ENCODE peak calls at places on chromosomes 4 and X, in ten cellular contexts. One of them, this sample, is unnamed.

GRCh38 chr4:106681381-106681921 is 312.9 kb upstream of the GIMD1 start:
- DNase-seq in non-pigmented ciliary epithelial cell: no peak
- DNase-seq in DMS153: no peak
- DNase-seq in left lung: no peak
- DNase-seq in activated CD8-positive, alpha-beta memory T cell treated with anti-CD3 and anti-CD28 coated beads, Interleukin-2, amount 50 U/mL, for 4 hours: no peak
- DNase-seq in GM23248: no peak
- DNase-seq in fibroblast of mammary gland: no peak
- DNase-seq in KG1: no peak
- DNase-seq in activated T-helper 9 cell treated with anti-CD3 and anti-CD28 coated beads, Interleukin-2, amount 50 U/mL, for 16 hours: no peak
- DNase-seq in uterus: no peak
- DNase-seq in this sample: no peak

GRCh38 chr4:127708985-127709384 is 21.2 kb upstream of the SLC25A31 start:
- DNase-seq in GM23248: peak; percentile 97
- DNase-seq in activated CD8-positive, alpha-beta memory T cell treated with anti-CD3 and anti-CD28 coated beads, Interleukin-2, amount 50 U/mL, for 4 hours: no peak
- DNase-seq in DMS153: peak; percentile 73
- DNase-seq in KG1: no peak
- DNase-seq in non-pigmented ciliary epithelial cell: peak; percentile 80
- DNase-seq in fibroblast of mammary gland: peak; percentile 88
- DNase-seq in activated T-helper 9 cell treated with anti-CD3 and anti-CD28 coated beads, Interleukin-2, amount 50 U/mL, for 16 hours: no peak
- DNase-seq in left lung: no peak
- DNase-seq in uterus: peak; percentile 32
- DNase-seq in this sample: peak; percentile 58

GRCh38 chrX:138945219-138945618 is 233.7 kb upstream of the FGF13 start:
- DNase-seq in KG1: no peak
- DNase-seq in non-pigmented ciliary epithelial cell: peak; percentile 8
- DNase-seq in fibroblast of mammary gland: peak; percentile 53
- DNase-seq in DMS153: no peak
- DNase-seq in left lung: no peak
- DNase-seq in uterus: no peak
- DNase-seq in GM23248: peak; percentile 62
- DNase-seq in activated T-helper 9 cell treated with anti-CD3 and anti-CD28 coated beads, Interleukin-2, amount 50 U/mL, for 16 hours: no peak
- DNase-seq in activated CD8-positive, alpha-beta memory T cell treated with anti-CD3 and anti-CD28 coated beads, Interleukin-2, amount 50 U/mL, for 4 hours: no peak
- DNase-seq in this sample: no peak

GRCh38 chr4:118225521-118225920 is 127.3 kb downstream of the PRSS12 start:
- DNase-seq in DMS153: no peak
- DNase-seq in left lung: no peak
- DNase-seq in uterus: no peak
- DNase-seq in GM23248: no peak
- DNase-seq in non-pigmented ciliary epithelial cell: no peak
- DNase-seq in activated CD8-positive, alpha-beta memory T cell treated with anti-CD3 and anti-CD28 coated beads, Interleukin-2, amount 50 U/mL, for 4 hours: no peak
- DNase-seq in KG1: no peak
- DNase-seq in activated T-helper 9 cell treated with anti-CD3 and anti-CD28 coated beads, Interleukin-2, amount 50 U/mL, for 16 hours: no peak
- DNase-seq in fibroblast of mammary gland: no peak
- DNase-seq in this sample: no peak

GRCh38 chr4:82372502-82372873 is 1.3 kb downstream of the HNRNPD start:
- DNase-seq in GM23248: peak; percentile 58
- DNase-seq in uterus: no peak
- DNase-seq in activated CD8-positive, alpha-beta memory T cell treated with anti-CD3 and anti-CD28 coated beads, Interleukin-2, amount 50 U/mL, for 4 hours: peak; percentile 28
- DNase-seq in activated T-helper 9 cell treated with anti-CD3 and anti-CD28 coated beads, Interleukin-2, amount 50 U/mL, for 16 hours: peak; percentile 8
- DNase-seq in KG1: no peak
- DNase-seq in non-pigmented ciliary epithelial cell: no peak
- DNase-seq in DMS153: no peak
- DNase-seq in fibroblast of mammary gland: peak; percentile 25
- DNase-seq in left lung: peak; percentile 54
- DNase-seq in this sample: no peak

GRCh38 chr4:31343058-31343457 is 622.9 kb downstream of the PCDH7 start:
- DNase-seq in KG1: no peak
- DNase-seq in left lung: no peak
- DNase-seq in DMS153: no peak
- DNase-seq in uterus: no peak
- DNase-seq in non-pigmented ciliary epithelial cell: no peak
- DNase-seq in fibroblast of mammary gland: no peak
- DNase-seq in activated CD8-positive, alpha-beta memory T cell treated with anti-CD3 and anti-CD28 coated beads, Interleukin-2, amount 50 U/mL, for 4 hours: no peak
- DNase-seq in GM23248: no peak
- DNase-seq in activated T-helper 9 cell treated with anti-CD3 and anti-CD28 coated beads, Interleukin-2, amount 50 U/mL, for 16 hours: no peak
- DNase-seq in this sample: no peak

GRCh38 chr4:147625733-147626132 is 8.5 kb downstream of the TMEM184C start:
- DNase-seq in fibroblast of mammary gland: no peak
- DNase-seq in non-pigmented ciliary epithelial cell: no peak
- DNase-seq in uterus: no peak
- DNase-seq in activated CD8-positive, alpha-beta memory T cell treated with anti-CD3 and anti-CD28 coated beads, Interleukin-2, amount 50 U/mL, for 4 hours: no peak
- DNase-seq in activated T-helper 9 cell treated with anti-CD3 and anti-CD28 coated beads, Interleukin-2, amount 50 U/mL, for 16 hours: no peak
- DNase-seq in left lung: no peak
- DNase-seq in DMS153: no peak
- DNase-seq in KG1: no peak
- DNase-seq in GM23248: no peak
- DNase-seq in this sample: no peak

GRCh38 chr4:79492148-79492547 is 84.1 kb upstream of the GK2 start:
- DNase-seq in non-pigmented ciliary epithelial cell: no peak
- DNase-seq in activated T-helper 9 cell treated with anti-CD3 and anti-CD28 coated beads, Interleukin-2, amount 50 U/mL, for 16 hours: no peak
- DNase-seq in DMS153: no peak
- DNase-seq in uterus: peak; percentile 24
- DNase-seq in GM23248: no peak
- DNase-seq in activated CD8-positive, alpha-beta memory T cell treated with anti-CD3 and anti-CD28 coated beads, Interleukin-2, amount 50 U/mL, for 4 hours: no peak
- DNase-seq in KG1: no peak
- DNase-seq in fibroblast of mammary gland: no peak
- DNase-seq in left lung: no peak
- DNase-seq in this sample: no peak

GRCh38 chr4:53861856-53862610 is 202.4 kb downstream of the CHIC2 start:
- DNase-seq in uterus: peak; percentile 71
- DNase-seq in DMS153: no peak
- DNase-seq in fibroblast of mammary gland: peak; percentile 98
- DNase-seq in activated T-helper 9 cell treated with anti-CD3 and anti-CD28 coated beads, Interleukin-2, amount 50 U/mL, for 16 hours: no peak
- DNase-seq in KG1: no peak
- DNase-seq in left lung: no peak
- DNase-seq in GM23248: peak; percentile 97
- DNase-seq in activated CD8-positive, alpha-beta memory T cell treated with anti-CD3 and anti-CD28 coated beads, Interleukin-2, amount 50 U/mL, for 4 hours: no peak
- DNase-seq in non-pigmented ciliary epithelial cell: peak; percentile 83
- DNase-seq in this sample: peak; percentile 89

GRCh38 chrX:3713937-3714434 is 537 bp upstream of the PRKX start:
- DNase-seq in left lung: no peak
- DNase-seq in activated T-helper 9 cell treated with anti-CD3 and anti-CD28 coated beads, Interleukin-2, amount 50 U/mL, for 16 hours: no peak
- DNase-seq in GM23248: no peak
- DNase-seq in uterus: no peak
- DNase-seq in activated CD8-positive, alpha-beta memory T cell treated with anti-CD3 and anti-CD28 coated beads, Interleukin-2, amount 50 U/mL, for 4 hours: no peak
- DNase-seq in KG1: no peak
- DNase-seq in DMS153: no peak
- DNase-seq in non-pigmented ciliary epithelial cell: no peak
- DNase-seq in fibroblast of mammary gland: no peak
- DNase-seq in this sample: no peak

GRCh38 chr4:148065069-148065468 is 333.2 kb downstream of the ARHGAP10 start:
- DNase-seq in DMS153: no peak
- DNase-seq in activated CD8-positive, alpha-beta memory T cell treated with anti-CD3 and anti-CD28 coated beads, Interleukin-2, amount 50 U/mL, for 4 hours: no peak
- DNase-seq in GM23248: peak; percentile 84
- DNase-seq in left lung: no peak
- DNase-seq in non-pigmented ciliary epithelial cell: peak; percentile 47
- DNase-seq in KG1: no peak
- DNase-seq in activated T-helper 9 cell treated with anti-CD3 and anti-CD28 coated beads, Interleukin-2, amount 50 U/mL, for 16 hours: no peak
- DNase-seq in fibroblast of mammary gland: peak; percentile 70
- DNase-seq in uterus: no peak
- DNase-seq in this sample: peak; percentile 38

GRCh38 chrX:41956027-41956426 is 32.7 kb upstream of the CASK start:
- DNase-seq in GM23248: peak; percentile 16
- DNase-seq in KG1: no peak
- DNase-seq in fibroblast of mammary gland: no peak
- DNase-seq in activated CD8-positive, alpha-beta memory T cell treated with anti-CD3 and anti-CD28 coated beads, Interleukin-2, amount 50 U/mL, for 4 hours: no peak
- DNase-seq in DMS153: no peak
- DNase-seq in left lung: no peak
- DNase-seq in non-pigmented ciliary epithelial cell: no peak
- DNase-seq in activated T-helper 9 cell treated with anti-CD3 and anti-CD28 coated beads, Interleukin-2, amount 50 U/mL, for 16 hours: no peak
- DNase-seq in uterus: no peak
- DNase-seq in this sample: no peak

GRCh38 chrX:68699960-68700746 is 52.7 kb downstream of the STARD8 start:
- DNase-seq in activated T-helper 9 cell treated with anti-CD3 and anti-CD28 coated beads, Interleukin-2, amount 50 U/mL, for 16 hours: no peak
- DNase-seq in non-pigmented ciliary epithelial cell: no peak
- DNase-seq in fibroblast of mammary gland: peak; percentile 64
- DNase-seq in GM23248: peak; percentile 81
- DNase-seq in activated CD8-positive, alpha-beta memory T cell treated with anti-CD3 and anti-CD28 coated beads, Interleukin-2, amount 50 U/mL, for 4 hours: no peak
- DNase-seq in left lung: no peak
- DNase-seq in KG1: no peak
- DNase-seq in DMS153: no peak
- DNase-seq in uterus: no peak
- DNase-seq in this sample: no peak

GRCh38 chrX:20789103-20789502 is 522.4 kb upstream of the RPS6KA3 start:
- DNase-seq in fibroblast of mammary gland: no peak
- DNase-seq in activated T-helper 9 cell treated with anti-CD3 and anti-CD28 coated beads, Interleukin-2, amount 50 U/mL, for 16 hours: no peak
- DNase-seq in left lung: no peak
- DNase-seq in uterus: no peak
- DNase-seq in activated CD8-positive, alpha-beta memory T cell treated with anti-CD3 and anti-CD28 coated beads, Interleukin-2, amount 50 U/mL, for 4 hours: no peak
- DNase-seq in KG1: no peak
- DNase-seq in non-pigmented ciliary epithelial cell: no peak
- DNase-seq in DMS153: no peak
- DNase-seq in GM23248: no peak
- DNase-seq in this sample: no peak

GRCh38 chrX:1493317-1493856 is 40.7 kb upstream of the ASMTL start:
- DNase-seq in left lung: no peak
- DNase-seq in DMS153: no peak
- DNase-seq in fibroblast of mammary gland: no peak
- DNase-seq in KG1: no peak
- DNase-seq in activated CD8-positive, alpha-beta memory T cell treated with anti-CD3 and anti-CD28 coated beads, Interleukin-2, amount 50 U/mL, for 4 hours: peak; percentile 5
- DNase-seq in non-pigmented ciliary epithelial cell: no peak
- DNase-seq in activated T-helper 9 cell treated with anti-CD3 and anti-CD28 coated beads, Interleukin-2, amount 50 U/mL, for 16 hours: no peak
- DNase-seq in uterus: no peak
- DNase-seq in GM23248: no peak
- DNase-seq in this sample: no peak

GRCh38 chr4:2336659-2337058 is 74.8 kb upstream of the MXD4 start:
- DNase-seq in activated T-helper 9 cell treated with anti-CD3 and anti-CD28 coated beads, Interleukin-2, amount 50 U/mL, for 16 hours: no peak
- DNase-seq in fibroblast of mammary gland: no peak
- DNase-seq in DMS153: no peak
- DNase-seq in non-pigmented ciliary epithelial cell: no peak
- DNase-seq in KG1: no peak
- DNase-seq in uterus: no peak
- DNase-seq in GM23248: no peak
- DNase-seq in activated CD8-positive, alpha-beta memory T cell treated with anti-CD3 and anti-CD28 coated beads, Interleukin-2, amount 50 U/mL, for 4 hours: no peak
- DNase-seq in left lung: no peak
- DNase-seq in this sample: no peak

GRCh38 chr4:188993871-188994270 is 854.6 kb downstream of the TRIML1 start:
- DNase-seq in activated CD8-positive, alpha-beta memory T cell treated with anti-CD3 and anti-CD28 coated beads, Interleukin-2, amount 50 U/mL, for 4 hours: no peak
- DNase-seq in KG1: no peak
- DNase-seq in GM23248: no peak
- DNase-seq in DMS153: no peak
- DNase-seq in activated T-helper 9 cell treated with anti-CD3 and anti-CD28 coated beads, Interleukin-2, amount 50 U/mL, for 16 hours: no peak
- DNase-seq in uterus: no peak
- DNase-seq in left lung: no peak
- DNase-seq in fibroblast of mammary gland: no peak
- DNase-seq in non-pigmented ciliary epithelial cell: no peak
- DNase-seq in this sample: no peak

GRCh38 chr4:109702950-109703663 is at the start of gene CASP6:
- DNase-seq in activated CD8-positive, alpha-beta memory T cell treated with anti-CD3 and anti-CD28 coated beads, Interleukin-2, amount 50 U/mL, for 4 hours: peak; percentile 75
- DNase-seq in left lung: peak; percentile 91
- DNase-seq in non-pigmented ciliary epithelial cell: no peak
- DNase-seq in fibroblast of mammary gland: peak; percentile 61
- DNase-seq in DMS153: peak; percentile 67
- DNase-seq in activated T-helper 9 cell treated with anti-CD3 and anti-CD28 coated beads, Interleukin-2, amount 50 U/mL, for 16 hours: peak; percentile 61
- DNase-seq in KG1: peak; percentile 69
- DNase-seq in GM23248: peak; percentile 90
- DNase-seq in uterus: peak; percentile 83
- DNase-seq in this sample: no peak

GRCh38 chrX:47169273-47169672 is 24.3 kb downstream of the RBM10 start:
- DNase-seq in non-pigmented ciliary epithelial cell: no peak
- DNase-seq in DMS153: no peak
- DNase-seq in GM23248: no peak
- DNase-seq in left lung: no peak
- DNase-seq in activated T-helper 9 cell treated with anti-CD3 and anti-CD28 coated beads, Interleukin-2, amount 50 U/mL, for 16 hours: no peak
- DNase-seq in activated CD8-positive, alpha-beta memory T cell treated with anti-CD3 and anti-CD28 coated beads, Interleukin-2, amount 50 U/mL, for 4 hours: no peak
- DNase-seq in uterus: peak; percentile 9
- DNase-seq in fibroblast of mammary gland: no peak
- DNase-seq in KG1: no peak
- DNase-seq in this sample: no peak

GRCh38 chr4:152559641-152560040 is 23.7 kb upstream of the FBXW7 start:
- DNase-seq in fibroblast of mammary gland: no peak
- DNase-seq in activated CD8-positive, alpha-beta memory T cell treated with anti-CD3 and anti-CD28 coated beads, Interleukin-2, amount 50 U/mL, for 4 hours: no peak
- DNase-seq in non-pigmented ciliary epithelial cell: no peak
- DNase-seq in uterus: no peak
- DNase-seq in KG1: no peak
- DNase-seq in left lung: no peak
- DNase-seq in DMS153: no peak
- DNase-seq in GM23248: no peak
- DNase-seq in activated T-helper 9 cell treated with anti-CD3 and anti-CD28 coated beads, Interleukin-2, amount 50 U/mL, for 16 hours: no peak
- DNase-seq in this sample: no peak

GRCh38 chr4:80538276-80538926 is 202.9 kb downstream of the CFAP299 start:
- DNase-seq in activated CD8-positive, alpha-beta memory T cell treated with anti-CD3 and anti-CD28 coated beads, Interleukin-2, amount 50 U/mL, for 4 hours: no peak
- DNase-seq in fibroblast of mammary gland: peak; percentile 53
- DNase-seq in KG1: no peak
- DNase-seq in activated T-helper 9 cell treated with anti-CD3 and anti-CD28 coated beads, Interleukin-2, amount 50 U/mL, for 16 hours: no peak
- DNase-seq in DMS153: no peak
- DNase-seq in non-pigmented ciliary epithelial cell: peak; percentile 4
- DNase-seq in left lung: no peak
- DNase-seq in uterus: no peak
- DNase-seq in GM23248: peak; percentile 68
- DNase-seq in this sample: no peak

GRCh38 chrX:96182366-96182765 is 502.3 kb upstream of the DIAPH2 start:
- DNase-seq in GM23248: peak; percentile 26
- DNase-seq in left lung: no peak
- DNase-seq in DMS153: no peak
- DNase-seq in activated CD8-positive, alpha-beta memory T cell treated with anti-CD3 and anti-CD28 coated beads, Interleukin-2, amount 50 U/mL, for 4 hours: no peak
- DNase-seq in KG1: no peak
- DNase-seq in fibroblast of mammary gland: peak; percentile 24
- DNase-seq in non-pigmented ciliary epithelial cell: no peak
- DNase-seq in activated T-helper 9 cell treated with anti-CD3 and anti-CD28 coated beads, Interleukin-2, amount 50 U/mL, for 16 hours: no peak
- DNase-seq in uterus: no peak
- DNase-seq in this sample: peak; percentile 4

GRCh38 chr4:73653695-73654106 is 33.5 kb upstream of the RASSF6 start:
- DNase-seq in uterus: no peak
- DNase-seq in GM23248: peak; percentile 73
- DNase-seq in left lung: no peak
- DNase-seq in KG1: peak; percentile 27
- DNase-seq in fibroblast of mammary gland: peak; percentile 71
- DNase-seq in activated CD8-positive, alpha-beta memory T cell treated with anti-CD3 and anti-CD28 coated beads, Interleukin-2, amount 50 U/mL, for 4 hours: no peak
- DNase-seq in non-pigmented ciliary epithelial cell: no peak
- DNase-seq in DMS153: peak; percentile 95
- DNase-seq in activated T-helper 9 cell treated with anti-CD3 and anti-CD28 coated beads, Interleukin-2, amount 50 U/mL, for 16 hours: no peak
- DNase-seq in this sample: peak; percentile 16

GRCh38 chr4:119136541-119136940 is 909 bp downstream of the MYOZ2 start:
- DNase-seq in GM23248: peak; percentile 36
- DNase-seq in fibroblast of mammary gland: peak; percentile 61
- DNase-seq in uterus: no peak
- DNase-seq in left lung: no peak
- DNase-seq in activated T-helper 9 cell treated with anti-CD3 and anti-CD28 coated beads, Interleukin-2, amount 50 U/mL, for 16 hours: no peak
- DNase-seq in activated CD8-positive, alpha-beta memory T cell treated with anti-CD3 and anti-CD28 coated beads, Interleukin-2, amount 50 U/mL, for 4 hours: no peak
- DNase-seq in non-pigmented ciliary epithelial cell: no peak
- DNase-seq in KG1: no peak
- DNase-seq in DMS153: no peak
- DNase-seq in this sample: peak; percentile 52

This sample was measured in skeletal muscle cell.